ENCODE peak calls at places on chromosomes 11 and 22, in four cellular contexts. One of them, this sample, is unnamed.

GRCh38 chr11:109892321-109892794 is 200.8 kb upstream of the ZC3H12C start:
- DNase-seq in lower lobe of right lung: no peak
- DNase-seq in AG04450: no peak
- DNase-seq in lower leg skin: no peak
- DNase-seq in this sample: peak; percentile 78

GRCh38 chr11:69752890-69753289 is 22.3 kb downstream of the FGF4 start:
- DNase-seq in lower leg skin: no peak
- DNase-seq in AG04450: no peak
- DNase-seq in lower lobe of right lung: no peak
- DNase-seq in this sample: no peak

GRCh38 chr11:63872833-63873201 is 33.9 kb downstream of the MARK2 start:
- DNase-seq in AG04450: no peak
- DNase-seq in lower lobe of right lung: no peak
- DNase-seq in lower leg skin: no peak
- DNase-seq in this sample: no peak

GRCh38 chr11:67289226-67289650 is at the start of gene ANKRD13D:
- DNase-seq in lower leg skin: no peak
- DNase-seq in lower lobe of right lung: peak; percentile 74
- DNase-seq in AG04450: no peak
- DNase-seq in this sample: peak; percentile 74

GRCh38 chr11:92765418-92765817 is 204.0 kb upstream of the MTNR1B start:
- DNase-seq in lower leg skin: no peak
- DNase-seq in AG04450: no peak
- DNase-seq in lower lobe of right lung: no peak
- DNase-seq in this sample: no peak

GRCh38 chr11:77884829-77885190 is 63.9 kb downstream of the AAMDC start:
- DNase-seq in lower leg skin: no peak
- DNase-seq in lower lobe of right lung: no peak
- DNase-seq in AG04450: no peak
- DNase-seq in this sample: no peak

GRCh38 chr11:118051611-118052461 is 25.0 kb upstream of the TMPRSS4 start:
- DNase-seq in AG04450: no peak
- DNase-seq in lower lobe of right lung: no peak
- DNase-seq in lower leg skin: peak; percentile 81
- DNase-seq in this sample: no peak

GRCh38 chr11:19279455-19279854 is 38.7 kb upstream of the E2F8 start:
- DNase-seq in lower lobe of right lung: no peak
- DNase-seq in AG04450: no peak
- DNase-seq in lower leg skin: no peak
- DNase-seq in this sample: no peak

GRCh38 chr11:63768232-63769043 is at the start of gene ZFTA:
- DNase-seq in AG04450: no peak
- DNase-seq in lower leg skin: no peak
- DNase-seq in lower lobe of right lung: peak; percentile 71
- DNase-seq in this sample: peak; percentile 58

GRCh38 chr11:77107950-77108349 is 5.3 kb downstream of the OMP start:
- DNase-seq in lower lobe of right lung: no peak
- DNase-seq in lower leg skin: no peak
- DNase-seq in AG04450: peak; percentile 52
- DNase-seq in this sample: peak; percentile 36

GRCh38 chr11:45853616-45854219 is 6.4 kb downstream of the CRY2 start:
- DNase-seq in AG04450: no peak
- DNase-seq in lower lobe of right lung: no peak
- DNase-seq in lower leg skin: peak; percentile 77
- DNase-seq in this sample: no peak

GRCh38 chr11:35247428-35247827 is 108.5 kb downstream of the CD44 start:
- DNase-seq in AG04450: no peak
- DNase-seq in lower leg skin: no peak
- DNase-seq in lower lobe of right lung: no peak
- DNase-seq in this sample: no peak

GRCh38 chr22:17411213-17411612 is 42.0 kb downstream of the CECR2 start:
- DNase-seq in lower lobe of right lung: no peak
- DNase-seq in AG04450: no peak
- DNase-seq in lower leg skin: no peak
- DNase-seq in this sample: no peak

GRCh38 chr22:46941958-46942815 is 179.7 kb downstream of the TBC1D22A start:
- DNase-seq in AG04450: no peak
- DNase-seq in lower lobe of right lung: no peak
- DNase-seq in lower leg skin: peak; percentile 85
- DNase-seq in this sample: no peak

GRCh38 chr11:62925745-62926668 is 4.8 kb upstream of the CHRM1 start:
- DNase-seq in lower lobe of right lung: no peak
- DNase-seq in lower leg skin: no peak
- DNase-seq in AG04450: no peak
- DNase-seq in this sample: no peak

GRCh38 chr11:23948831-23949230 is 548.0 kb upstream of the LUZP2 start:
- DNase-seq in lower leg skin: no peak
- DNase-seq in AG04450: no peak
- DNase-seq in lower lobe of right lung: no peak
- DNase-seq in this sample: no peak

GRCh38 chr22:31715157-31715778 is 34.7 kb downstream of the PRR14L start:
- DNase-seq in lower leg skin: no peak
- DNase-seq in lower lobe of right lung: no peak
- DNase-seq in AG04450: no peak
- DNase-seq in this sample: no peak

GRCh38 chr11:99160447-99160846 is 139.7 kb downstream of the CNTN5 start:
- DNase-seq in lower leg skin: no peak
- DNase-seq in lower lobe of right lung: no peak
- DNase-seq in AG04450: no peak
- DNase-seq in this sample: no peak

GRCh38 chr11:11582261-11582701 is 39.5 kb downstream of the GALNT18 start:
- DNase-seq in AG04450: no peak
- DNase-seq in lower leg skin: peak; percentile 36
- DNase-seq in lower lobe of right lung: no peak
- DNase-seq in this sample: no peak

GRCh38 chr11:112610996-112611795 is 350.0 kb upstream of the NCAM1 start:
- DNase-seq in lower lobe of right lung: no peak
- DNase-seq in AG04450: no peak
- DNase-seq in lower leg skin: no peak
- DNase-seq in this sample: peak; percentile 21

GRCh38 chr22:37951305-37951704 is 2.1 kb downstream of the C22orf23 start:
- DNase-seq in lower lobe of right lung: no peak
- DNase-seq in lower leg skin: no peak
- DNase-seq in AG04450: no peak
- DNase-seq in this sample: no peak

GRCh38 chr22:23289851-23290724 is 109.8 kb downstream of the BCR start:
- DNase-seq in lower lobe of right lung: peak; percentile 65
- DNase-seq in AG04450: no peak
- DNase-seq in lower leg skin: no peak
- DNase-seq in this sample: peak; percentile 63

GRCh38 chr11:526192-526591 is 9.2 kb downstream of the HRAS start:
- DNase-seq in lower leg skin: peak; percentile 83
- DNase-seq in lower lobe of right lung: no peak
- DNase-seq in AG04450: no peak
- DNase-seq in this sample: no peak

GRCh38 chr11:26623076-26623666 is 51.1 kb upstream of the MUC15 start:
- DNase-seq in lower leg skin: no peak
- DNase-seq in lower lobe of right lung: no peak
- DNase-seq in AG04450: no peak
- DNase-seq in this sample: peak; percentile 67

GRCh38 chr11:44978279-44978960 is 27.7 kb upstream of the TP53I11 start:
- DNase-seq in lower lobe of right lung: no peak
- DNase-seq in lower leg skin: no peak
- DNase-seq in AG04450: no peak
- DNase-seq in this sample: no peak

GRCh38 chr11:62931501-62932278 is 10.5 kb upstream of the CHRM1 start:
- DNase-seq in lower leg skin: no peak
- DNase-seq in lower lobe of right lung: no peak
- DNase-seq in AG04450: no peak
- DNase-seq in this sample: no peak

GRCh38 chr11:73818838-73819237 is 31.2 kb downstream of the MRPL48 start:
- DNase-seq in lower leg skin: no peak
- DNase-seq in lower lobe of right lung: no peak
- DNase-seq in AG04450: no peak
- DNase-seq in this sample: no peak

GRCh38 chr11:126137146-126137545 is 74.3 kb downstream of the RPUSD4 start:
- DNase-seq in AG04450: no peak
- DNase-seq in lower leg skin: no peak
- DNase-seq in lower lobe of right lung: no peak
- DNase-seq in this sample: no peak

GRCh38 chr22:45485271-45485670 is 17.4 kb upstream of the FBLN1 start:
- DNase-seq in AG04450: no peak
- DNase-seq in lower leg skin: no peak
- DNase-seq in lower lobe of right lung: peak; percentile 6
- DNase-seq in this sample: no peak

GRCh38 chr22:43642807-43643206 is 169.3 kb downstream of the EFCAB6 start:
- DNase-seq in lower leg skin: peak; percentile 52
- DNase-seq in AG04450: no peak
- DNase-seq in lower lobe of right lung: no peak
- DNase-seq in this sample: no peak

GRCh38 chr11:112962854-112963367 is 1.7 kb downstream of the NCAM1 start:
- DNase-seq in lower leg skin: no peak
- DNase-seq in lower lobe of right lung: peak; percentile 49
- DNase-seq in AG04450: no peak
- DNase-seq in this sample: no peak

GRCh38 chr22:47210112-47210657 is 447.7 kb downstream of the TBC1D22A start:
- DNase-seq in AG04450: no peak
- DNase-seq in lower lobe of right lung: no peak
- DNase-seq in lower leg skin: peak; percentile 72
- DNase-seq in this sample: no peak

GRCh38 chr11:112122206-112122605 is 35.5 kb downstream of the SDHD start:
- DNase-seq in lower leg skin: no peak
- DNase-seq in AG04450: no peak
- DNase-seq in lower lobe of right lung: no peak
- DNase-seq in this sample: no peak

GRCh38 chr11:68778205-68778604 is 26.9 kb upstream of the TESMIN start:
- DNase-seq in lower leg skin: no peak
- DNase-seq in AG04450: no peak
- DNase-seq in lower lobe of right lung: no peak
- DNase-seq in this sample: no peak

GRCh38 chr11:32116668-32117067 is 25.8 kb downstream of the RCN1 start:
- DNase-seq in lower leg skin: no peak
- DNase-seq in lower lobe of right lung: no peak
- DNase-seq in AG04450: no peak
- DNase-seq in this sample: no peak

GRCh38 chr11:32113200-32113599 is 22.3 kb downstream of the RCN1 start:
- DNase-seq in lower leg skin: no peak
- DNase-seq in lower lobe of right lung: no peak
- DNase-seq in AG04450: no peak
- DNase-seq in this sample: no peak

GRCh38 chr11:32118025-32118974 is 27.4 kb downstream of the RCN1 start:
- DNase-seq in AG04450: no peak
- DNase-seq in lower lobe of right lung: no peak
- DNase-seq in lower leg skin: no peak
- DNase-seq in this sample: no peak

GRCh38 chr11:32113637-32114203 is 22.8 kb downstream of the RCN1 start:
- DNase-seq in lower lobe of right lung: no peak
- DNase-seq in AG04450: no peak
- DNase-seq in lower leg skin: no peak
- DNase-seq in this sample: no peak

GRCh38 chr11:32115406-32115805 is 24.5 kb downstream of the RCN1 start:
- DNase-seq in lower lobe of right lung: no peak
- DNase-seq in lower leg skin: no peak
- DNase-seq in AG04450: no peak
- DNase-seq in this sample: no peak
- TF ChIP-seq CTCF in lower lobe of right lung: no peak
- TF ChIP-seq CTCF in lower leg skin: no peak
- TF ChIP-seq CTCF in AG04450: peak; percentile 4
- TF ChIP-seq CTCF in this sample: no peak

DNA sequence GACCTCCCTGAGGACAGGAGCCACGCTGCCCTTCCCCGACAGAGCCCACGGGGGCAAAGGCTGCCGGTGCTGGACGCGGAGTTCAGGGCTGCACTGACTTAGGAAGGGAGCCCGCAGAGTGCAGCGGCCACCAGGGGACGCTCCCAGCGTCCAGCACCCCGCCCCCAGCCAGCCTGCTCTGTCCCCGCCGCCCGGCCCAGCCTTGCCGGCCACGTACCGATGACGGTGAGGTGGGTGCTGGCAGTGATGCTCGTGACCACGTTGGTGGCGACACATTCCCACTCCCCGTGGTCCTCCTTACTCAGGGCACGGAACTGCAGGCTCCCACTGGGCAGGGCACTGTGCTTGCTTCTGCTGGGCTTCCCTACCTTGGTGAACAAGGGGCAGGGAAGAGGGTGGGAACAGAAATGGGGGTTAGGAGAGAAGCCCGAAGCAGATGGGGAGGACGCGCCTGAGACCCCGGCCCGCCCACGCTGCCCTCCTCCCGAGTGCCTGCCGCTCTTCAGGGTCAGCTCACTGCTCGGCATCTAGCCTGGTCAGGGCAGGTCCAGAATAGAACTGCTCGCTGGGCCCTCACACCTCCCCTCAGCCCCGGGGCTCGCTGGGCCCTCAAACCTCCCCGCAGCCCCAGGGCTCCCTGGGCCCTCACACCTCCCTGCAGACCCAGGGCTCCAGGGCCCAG is 25.9 kb downstream of the IGSF9B start:
- DNase-seq in AG04450: no peak
- DNase-seq in lower leg skin: no peak
- DNase-seq in lower lobe of right lung: no peak
- DNase-seq in this sample: no peak
- TF ChIP-seq CTCF in AG04450: peak; percentile 35
- TF ChIP-seq CTCF in lower leg skin: no peak
- TF ChIP-seq CTCF in lower lobe of right lung: peak; percentile 31
- TF ChIP-seq CTCF in this sample: peak; percentile 22

GRCh38 chr22:39255449-39256185 is 10.8 kb upstream of the PDGFB start:
- DNase-seq in AG04450: no peak
- DNase-seq in lower lobe of right lung: no peak
- DNase-seq in lower leg skin: no peak
- DNase-seq in this sample: no peak
- TF ChIP-seq CTCF in AG04450: no peak
- TF ChIP-seq CTCF in lower lobe of right lung: no peak
- TF ChIP-seq CTCF in lower leg skin: no peak
- TF ChIP-seq CTCF in this sample: no peak

DNA sequence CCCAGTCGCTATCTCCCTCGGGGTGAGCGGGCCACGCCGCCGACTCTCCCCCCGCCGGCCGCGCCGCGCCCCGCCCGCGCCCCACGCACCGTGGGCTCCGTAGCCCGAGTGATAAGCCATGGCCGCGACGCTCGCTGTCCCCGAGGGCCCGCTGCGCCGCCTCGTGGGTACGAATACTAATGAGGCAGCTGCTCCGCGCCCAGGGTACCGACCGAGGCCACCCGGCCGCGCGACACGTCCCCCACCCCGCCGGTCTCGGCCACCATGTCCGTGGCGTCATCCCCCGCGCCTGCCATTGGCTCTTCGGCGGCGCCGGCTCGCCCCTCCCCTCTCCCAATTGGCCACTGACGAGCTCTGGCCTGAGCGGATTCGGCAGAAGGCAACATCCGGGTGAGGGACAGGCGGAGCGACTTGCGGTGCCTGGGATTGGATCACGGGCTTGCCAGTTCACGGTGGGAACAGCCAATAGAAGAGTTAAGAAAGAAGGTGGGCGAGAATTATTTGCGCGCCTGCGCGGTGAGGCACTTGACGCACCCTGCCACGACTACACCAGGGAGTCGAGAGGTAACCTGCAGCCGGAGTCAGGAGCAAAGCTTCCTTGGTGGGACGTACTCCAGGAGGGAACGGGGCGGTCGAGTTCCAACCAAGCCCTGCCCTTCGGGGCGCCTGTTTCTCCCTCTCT is at the start of gene YIF1A:
- DNase-seq in lower lobe of right lung: peak; percentile 99
- DNase-seq in AG04450: peak; percentile 99
- DNase-seq in lower leg skin: peak; percentile 100
- DNase-seq in this sample: peak; percentile 100
- TF ChIP-seq CTCF in lower lobe of right lung: no peak
- TF ChIP-seq CTCF in AG04450: no peak
- TF ChIP-seq CTCF in lower leg skin: no peak
- TF ChIP-seq CTCF in this sample: no peak

GRCh38 chr22:29570912-29571549 is 9.9 kb downstream of the NIPSNAP1 start:
- DNase-seq in lower leg skin: no peak
- DNase-seq in AG04450: no peak
- DNase-seq in lower lobe of right lung: no peak
- DNase-seq in this sample: no peak
- TF ChIP-seq CTCF in lower leg skin: no peak
- TF ChIP-seq CTCF in AG04450: no peak
- TF ChIP-seq CTCF in lower lobe of right lung: no peak
- TF ChIP-seq CTCF in this sample: no peak